ENCODE peak calls at places on chromosomes 6 and 20, in five cellular contexts. B is nephron progenitor cell; E is hepatocyte; W is CD4-positive, alpha-beta T cell; Z is foreskin fibroblast. S is an unnamed sample.

GRCh38 chr6:40325791-40326190 is 261.4 kb downstream of the LRFN2 start:
- DNase-seq in Z (no peak), W (no peak), B (no peak), E (no peak), S (no peak)

GRCh38 chr20:53567379-53567778 is 26.3 kb downstream of the ZNF217 start:
- DNase-seq in B (no peak), Z (no peak), W (no peak), E (no peak), S (no peak)

GRCh38 chr20:52972190-52972937 is at the start of gene TSHZ2:
- DNase-seq in B (peak; percentile 74), W (peak; percentile 48), Z (no peak), E (peak; percentile 51), S (no peak)

GRCh38 chr6:43499028-43499815 is 10.9 kb downstream of the LRRC73 start:
- DNase-seq in B (no peak), Z (no peak), E (no peak), W (no peak), S (no peak)

GRCh38 chr6:151763938-151764680 is 43.4 kb upstream of the ESR1 start:
- DNase-seq in E (peak; percentile 77), Z (peak; percentile 90), W (no peak), B (peak; percentile 83), S (peak; percentile 93)

GRCh38 chr6:137155830-137156229 is 17.6 kb downstream of the IL22RA2 start:
- DNase-seq in B (no peak), Z (no peak), E (no peak), W (peak; percentile 9), S (no peak)

GRCh38 chr20:610130-611046 is at the start of gene TCF15:
- DNase-seq in Z (no peak), E (peak; percentile 23), B (peak; percentile 77), W (no peak), S (no peak)

GRCh38 chr20:41047975-41048305 is 19.3 kb downstream of the TOP1 start:
- DNase-seq in E (no peak), Z (no peak), W (no peak), B (no peak), S (no peak)

GRCh38 chr20:45833883-45834796 is 541 bp downstream of the SNX21 start:
- DNase-seq in Z (no peak), E (peak; percentile 81), B (peak; percentile 78), W (peak; percentile 13), S (no peak)

GRCh38 chr6:30707281-30707850 is 9.7 kb downstream of the MDC1 start:
- DNase-seq in E (no peak), B (no peak), W (no peak), Z (no peak), S (no peak)

GRCh38 chr6:54588176-54588575 is 258.4 kb upstream of the FAM83B start:
- DNase-seq in Z (no peak), W (no peak), B (no peak), E (no peak), S (no peak)

GRCh38 chr6:56534680-56535419 is 107.8 kb downstream of the DST start:
- DNase-seq in B (no peak), E (no peak), Z (no peak), W (no peak), S (no peak)

GRCh38 chr6:151679081-151679480 is 128.4 kb upstream of the ESR1 start:
- DNase-seq in E (no peak), Z (peak; percentile 90), B (no peak), W (no peak), S (no peak)

GRCh38 chr20:64101731-64102621 is 5.4 kb downstream of the NPBWR2 start:
- DNase-seq in Z (no peak), B (peak; percentile 85), E (peak; percentile 74), W (peak; percentile 57), S (no peak)

GRCh38 chr6:82385961-82386360 is 22.3 kb downstream of the TPBG start:
- DNase-seq in B (no peak), W (no peak), E (peak; percentile 18), Z (no peak), S (no peak)

GRCh38 chr6:139764498-139764986 is 390.1 kb upstream of the CITED2 start:
- DNase-seq in W (no peak), E (peak; percentile 60), Z (peak; percentile 98), B (no peak), S (no peak)

GRCh38 chr6:163536770-163537169 is 122.3 kb downstream of the QKI start:
- DNase-seq in W (no peak), E (no peak), B (no peak), Z (peak; percentile 36), S (no peak)

GRCh38 chr6:16498957-16499356 is 260.6 kb downstream of the GMPR start:
- DNase-seq in E (no peak), B (no peak), Z (no peak), W (no peak), S (no peak)

GRCh38 chr20:430091-430999 is 22.2 kb downstream of the RBCK1 start:
- DNase-seq in Z (no peak), B (no peak), E (no peak), W (no peak), S (no peak)

GRCh38 chr20:35344354-35344837 is 52.2 kb upstream of the FAM83C start:
- DNase-seq in E (peak; percentile 76), B (no peak), W (no peak), Z (peak; percentile 92), S (peak; percentile 36)

GRCh38 chr20:31593221-31594001 is 11.7 kb upstream of the ID1 start:
- DNase-seq in W (no peak), B (no peak), Z (peak; percentile 81), E (peak; percentile 89), S (no peak)
- TF ChIP-seq CTCF in W (no peak), B (no peak), Z (no peak), E (no peak), S (no peak)

GRCh38 chr6:7747433-7747832 is 21.5 kb downstream of the BMP6 start:
- DNase-seq in E (no peak), B (no peak), Z (no peak), W (no peak), S (no peak)
- TF ChIP-seq CTCF in E (no peak), B (no peak), Z (no peak), W (no peak), S (no peak)

DNA sequence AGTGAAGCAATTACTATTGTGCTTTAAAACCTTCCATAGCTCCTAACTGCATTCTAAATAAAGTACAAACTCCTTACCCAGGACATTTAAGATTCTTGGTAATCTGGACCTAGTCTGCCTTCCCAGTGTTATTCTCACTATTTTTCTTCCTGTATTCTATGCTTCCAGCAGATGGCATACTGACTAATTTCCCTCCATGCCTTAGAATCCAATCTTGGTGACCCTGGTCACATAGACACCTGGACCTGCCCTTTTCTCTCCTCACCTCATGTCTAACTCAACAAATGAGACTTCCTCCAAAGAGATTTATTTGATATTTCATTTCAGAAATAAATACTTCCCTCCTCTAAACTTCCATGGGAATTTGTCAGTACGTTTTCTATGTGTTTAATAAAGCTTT is 25.8 kb downstream of the ROS1 start:
- DNase-seq in B (no peak), Z (no peak), E (no peak), W (no peak), S (no peak)
- TF ChIP-seq CTCF in B (no peak), Z (peak; percentile 26), E (peak; percentile 43), W (no peak), S (no peak)

GRCh38 chr20:51012357-51012756 is 10.6 kb downstream of the KCNG1 start:
- DNase-seq in E (no peak), B (no peak), W (no peak), Z (no peak), S (no peak)

GRCh38 chr20:51017313-51017712 is 5.6 kb downstream of the KCNG1 start:
- DNase-seq in Z (no peak), E (no peak), W (no peak), B (no peak), S (no peak)

GRCh38 chr20:51013577-51014330 is 9.2 kb downstream of the KCNG1 start:
- DNase-seq in E (peak; percentile 58), W (no peak), Z (no peak), B (peak; percentile 74), S (no peak)

GRCh38 chr20:51016521-51016920 is 6.4 kb downstream of the KCNG1 start:
- DNase-seq in W (no peak), E (no peak), B (no peak), Z (no peak), S (no peak)

GRCh38 chr20:51014797-51015722 is 7.8 kb downstream of the KCNG1 start:
- DNase-seq in B (peak; percentile 82), W (no peak), Z (peak; percentile 45), E (peak; percentile 80), S (no peak)
- TF ChIP-seq CTCF in B (peak; percentile 63), W (no peak), Z (peak; percentile 89), E (peak; percentile 65), S (no peak)

GRCh38 chr6:3751730-3752537 is 421 bp upstream of the PXDC1 start:
- DNase-seq in W (peak; percentile 20), Z (peak; percentile 93), E (peak; percentile 97), B (peak; percentile 88), S (peak; percentile 57)
- TF ChIP-seq CTCF in W (no peak), Z (peak; percentile 26), E (peak; percentile 40), B (peak; percentile 35), S (no peak)

DNA sequence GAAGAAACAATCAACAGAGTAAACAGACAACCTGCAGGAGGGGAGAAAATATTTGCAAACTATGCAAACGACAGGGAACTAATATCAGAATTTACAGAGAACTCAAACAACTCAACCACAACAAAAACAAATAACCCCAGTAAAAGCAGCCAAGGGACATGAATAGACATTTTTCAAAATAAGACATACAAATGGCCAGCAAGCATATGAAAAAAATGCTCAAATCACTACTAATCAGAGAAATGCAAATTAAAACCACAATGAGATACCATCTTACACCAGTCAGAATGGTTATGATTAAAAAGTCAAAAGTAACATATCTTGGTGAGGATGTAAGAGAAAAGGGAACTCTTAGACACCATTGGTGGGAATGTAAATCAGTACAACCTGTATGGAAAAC is 215.0 kb downstream of the THBS2 start:
- DNase-seq in Z (no peak), W (no peak), B (no peak), E (no peak), S (no peak)
- TF ChIP-seq CTCF in Z (no peak), W (no peak), B (no peak), E (no peak), S (no peak)

GRCh38 chr20:61252601-61253263 is 671 bp downstream of the CDH4 start:
- DNase-seq in E (peak; percentile 29), W (no peak), B (peak; percentile 41), Z (peak; percentile 43), S (no peak)

GRCh38 chr20:61254881-61255589 is 3.0 kb downstream of the CDH4 start:
- DNase-seq in Z (peak; percentile 26), E (no peak), B (no peak), W (no peak), S (no peak)

GRCh38 chr20:61253640-61254511 is 1.8 kb downstream of the CDH4 start:
- DNase-seq in W (no peak), E (peak; percentile 23), B (peak; percentile 60), Z (no peak), S (no peak)

GRCh38 chr20:61251529-61252393 is at the start of gene CDH4:
- DNase-seq in W (no peak), B (peak; percentile 65), Z (no peak), E (peak; percentile 57), S (no peak)

DNA sequence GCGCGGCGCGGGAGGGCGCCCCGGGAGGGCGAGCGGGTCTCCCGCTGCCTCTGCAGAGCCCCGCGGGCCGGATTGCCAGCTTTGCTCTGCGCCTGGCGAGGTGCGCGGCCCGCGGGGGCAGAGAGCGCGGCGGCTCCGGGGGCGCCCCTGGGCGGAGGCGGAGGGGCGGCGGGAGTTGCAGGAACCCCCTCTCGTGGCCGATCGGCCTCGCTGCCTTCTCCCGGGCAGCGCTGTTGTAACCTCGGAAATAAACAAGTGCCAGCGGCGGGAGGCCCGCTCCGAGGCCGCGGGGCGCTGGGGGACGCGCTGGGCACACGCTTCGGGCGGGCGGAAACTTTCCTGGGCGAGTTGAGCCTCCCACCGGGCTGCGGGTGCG is 1.2 kb downstream of the CDH4 start:
- DNase-seq in W (no peak), B (peak; percentile 68), E (peak; percentile 46), Z (peak; percentile 51), S (no peak)
- TF ChIP-seq CTCF in W (no peak), B (no peak), E (peak; percentile 34), Z (peak; percentile 36), S (no peak)